ENCODE peak calls at places on chromosomes 11 and 22, in eight cellular contexts. One of them, this sample, is unnamed.

GRCh38 chr11:13963169-13963948 is 836 bp downstream of the SPON1 start:
- DNase-seq in coronary artery: no peak
- DNase-seq in kidney epithelial cell: no peak
- DNase-seq in lower leg skin: no peak
- DNase-seq in psoas muscle: peak
- DNase-seq in IMR-90: peak
- DNase-seq in fibroblast of mammary gland: no peak
- DNase-seq in pancreas: peak
- DNase-seq in this sample: no peak

GRCh38 chr11:64053699-64054098 is 18.0 kb downstream of the FLRT1 start:
- DNase-seq in lower leg skin: no peak
- DNase-seq in kidney epithelial cell: no peak
- DNase-seq in coronary artery: no peak
- DNase-seq in psoas muscle: no peak
- DNase-seq in pancreas: peak
- DNase-seq in fibroblast of mammary gland: no peak
- DNase-seq in IMR-90: peak
- DNase-seq in this sample: no peak

GRCh38 chr11:125333354-125334077 is 162.5 kb downstream of the FEZ1 start:
- DNase-seq in pancreas: no peak
- DNase-seq in lower leg skin: no peak
- DNase-seq in coronary artery: no peak
- DNase-seq in kidney epithelial cell: no peak
- DNase-seq in fibroblast of mammary gland: no peak
- DNase-seq in psoas muscle: no peak
- DNase-seq in IMR-90: no peak
- DNase-seq in this sample: no peak

GRCh38 chr22:16932577-16932976 is 75.4 kb downstream of the GAB4 start:
- DNase-seq in coronary artery: no peak
- DNase-seq in fibroblast of mammary gland: no peak
- DNase-seq in kidney epithelial cell: no peak
- DNase-seq in pancreas: no peak
- DNase-seq in lower leg skin: no peak
- DNase-seq in IMR-90: no peak
- DNase-seq in psoas muscle: no peak
- DNase-seq in this sample: no peak

GRCh38 chr11:9205596-9205995 is 59.6 kb downstream of the DENND5A start:
- DNase-seq in pancreas: no peak
- DNase-seq in lower leg skin: no peak
- DNase-seq in IMR-90: no peak
- DNase-seq in fibroblast of mammary gland: no peak
- DNase-seq in coronary artery: no peak
- DNase-seq in psoas muscle: no peak
- DNase-seq in kidney epithelial cell: no peak
- DNase-seq in this sample: no peak

GRCh38 chr11:119691701-119692546 is 37.1 kb downstream of the NECTIN1 start:
- DNase-seq in IMR-90: no peak
- DNase-seq in fibroblast of mammary gland: no peak
- DNase-seq in coronary artery: no peak
- DNase-seq in lower leg skin: peak
- DNase-seq in psoas muscle: no peak
- DNase-seq in kidney epithelial cell: no peak
- DNase-seq in pancreas: no peak
- DNase-seq in this sample: no peak

GRCh38 chr11:9600651-9601040 is 27.2 kb downstream of the WEE1 start:
- DNase-seq in psoas muscle: no peak
- DNase-seq in kidney epithelial cell: no peak
- DNase-seq in coronary artery: no peak
- DNase-seq in fibroblast of mammary gland: no peak
- DNase-seq in lower leg skin: no peak
- DNase-seq in pancreas: no peak
- DNase-seq in IMR-90: peak
- DNase-seq in this sample: no peak

GRCh38 chr11:76724162-76724768 is 53.7 kb upstream of the LRRC32 start:
- DNase-seq in kidney epithelial cell: no peak
- DNase-seq in pancreas: no peak
- DNase-seq in IMR-90: no peak
- DNase-seq in lower leg skin: no peak
- DNase-seq in fibroblast of mammary gland: no peak
- DNase-seq in psoas muscle: no peak
- DNase-seq in coronary artery: no peak
- DNase-seq in this sample: no peak

GRCh38 chr11:123135863-123136446 is 59.1 kb downstream of the CLMP start:
- DNase-seq in kidney epithelial cell: no peak
- DNase-seq in psoas muscle: no peak
- DNase-seq in lower leg skin: no peak
- DNase-seq in coronary artery: no peak
- DNase-seq in fibroblast of mammary gland: peak
- DNase-seq in pancreas: no peak
- DNase-seq in IMR-90: no peak
- DNase-seq in this sample: no peak

GRCh38 chr11:66020618-66021357 is 5.5 kb downstream of the CATSPER1 start:
- DNase-seq in IMR-90: peak
- DNase-seq in lower leg skin: no peak
- DNase-seq in fibroblast of mammary gland: peak
- DNase-seq in psoas muscle: peak
- DNase-seq in kidney epithelial cell: peak
- DNase-seq in pancreas: no peak
- DNase-seq in coronary artery: no peak
- DNase-seq in this sample: peak

GRCh38 chr11:128182844-128183243 is 404.5 kb downstream of the ETS1 start:
- DNase-seq in coronary artery: no peak
- DNase-seq in pancreas: no peak
- DNase-seq in kidney epithelial cell: no peak
- DNase-seq in fibroblast of mammary gland: no peak
- DNase-seq in psoas muscle: no peak
- DNase-seq in lower leg skin: no peak
- DNase-seq in IMR-90: no peak
- DNase-seq in this sample: no peak

GRCh38 chr11:22703040-22703439 is 36.6 kb downstream of the GAS2 start:
- DNase-seq in IMR-90: peak
- DNase-seq in lower leg skin: no peak
- DNase-seq in coronary artery: no peak
- DNase-seq in kidney epithelial cell: peak
- DNase-seq in pancreas: no peak
- DNase-seq in fibroblast of mammary gland: peak
- DNase-seq in psoas muscle: no peak
- DNase-seq in this sample: peak

GRCh38 chr22:45476814-45477213 is 25.9 kb upstream of the FBLN1 start:
- DNase-seq in lower leg skin: no peak
- DNase-seq in pancreas: no peak
- DNase-seq in kidney epithelial cell: no peak
- DNase-seq in IMR-90: no peak
- DNase-seq in coronary artery: no peak
- DNase-seq in psoas muscle: no peak
- DNase-seq in fibroblast of mammary gland: peak
- DNase-seq in this sample: no peak

GRCh38 chr11:108092134-108092533 is 29.2 kb upstream of the ACAT1 start:
- DNase-seq in coronary artery: no peak
- DNase-seq in lower leg skin: no peak
- DNase-seq in pancreas: no peak
- DNase-seq in psoas muscle: no peak
- DNase-seq in IMR-90: no peak
- DNase-seq in fibroblast of mammary gland: no peak
- DNase-seq in kidney epithelial cell: no peak
- DNase-seq in this sample: no peak

GRCh38 chr11:10666976-10667892 is 26.3 kb downstream of the IRAG1 start:
- DNase-seq in kidney epithelial cell: no peak
- DNase-seq in lower leg skin: no peak
- DNase-seq in fibroblast of mammary gland: no peak
- DNase-seq in psoas muscle: no peak
- DNase-seq in coronary artery: no peak
- DNase-seq in pancreas: no peak
- DNase-seq in IMR-90: peak
- DNase-seq in this sample: peak

GRCh38 chr11:59614277-59615131 is 1.1 kb downstream of the OSBP start:
- DNase-seq in IMR-90: no peak
- DNase-seq in coronary artery: no peak
- DNase-seq in pancreas: no peak
- DNase-seq in lower leg skin: no peak
- DNase-seq in kidney epithelial cell: no peak
- DNase-seq in psoas muscle: no peak
- DNase-seq in fibroblast of mammary gland: peak
- DNase-seq in this sample: no peak

GRCh38 chr22:37154925-37155712 is 5.4 kb upstream of the IL2RB start:
- DNase-seq in pancreas: peak
- DNase-seq in IMR-90: no peak
- DNase-seq in coronary artery: no peak
- DNase-seq in fibroblast of mammary gland: peak
- DNase-seq in psoas muscle: no peak
- DNase-seq in kidney epithelial cell: no peak
- DNase-seq in lower leg skin: no peak
- DNase-seq in this sample: no peak

GRCh38 chr11:117887431-117888139 is 11.1 kb upstream of the FXYD6 start:
- DNase-seq in coronary artery: peak
- DNase-seq in pancreas: no peak
- DNase-seq in psoas muscle: no peak
- DNase-seq in kidney epithelial cell: no peak
- DNase-seq in fibroblast of mammary gland: no peak
- DNase-seq in lower leg skin: peak
- DNase-seq in IMR-90: no peak
- DNase-seq in this sample: no peak

GRCh38 chr11:117888140-117888561 is 11.7 kb upstream of the FXYD6 start:
- DNase-seq in pancreas: no peak
- DNase-seq in IMR-90: no peak
- DNase-seq in coronary artery: peak
- DNase-seq in psoas muscle: no peak
- DNase-seq in fibroblast of mammary gland: no peak
- DNase-seq in lower leg skin: peak
- DNase-seq in kidney epithelial cell: no peak
- DNase-seq in this sample: no peak

GRCh38 chr11:117884994-117885393 is 8.5 kb upstream of the FXYD6 start:
- DNase-seq in fibroblast of mammary gland: peak
- DNase-seq in coronary artery: peak
- DNase-seq in pancreas: no peak
- DNase-seq in IMR-90: peak
- DNase-seq in kidney epithelial cell: peak
- DNase-seq in lower leg skin: no peak
- DNase-seq in psoas muscle: no peak
- DNase-seq in this sample: peak

GRCh38 chr11:117883063-117883462 is 6.6 kb upstream of the FXYD6 start:
- DNase-seq in coronary artery: peak
- DNase-seq in fibroblast of mammary gland: no peak
- DNase-seq in kidney epithelial cell: no peak
- DNase-seq in lower leg skin: peak
- DNase-seq in psoas muscle: no peak
- DNase-seq in pancreas: no peak
- DNase-seq in IMR-90: no peak
- DNase-seq in this sample: no peak

DNA sequence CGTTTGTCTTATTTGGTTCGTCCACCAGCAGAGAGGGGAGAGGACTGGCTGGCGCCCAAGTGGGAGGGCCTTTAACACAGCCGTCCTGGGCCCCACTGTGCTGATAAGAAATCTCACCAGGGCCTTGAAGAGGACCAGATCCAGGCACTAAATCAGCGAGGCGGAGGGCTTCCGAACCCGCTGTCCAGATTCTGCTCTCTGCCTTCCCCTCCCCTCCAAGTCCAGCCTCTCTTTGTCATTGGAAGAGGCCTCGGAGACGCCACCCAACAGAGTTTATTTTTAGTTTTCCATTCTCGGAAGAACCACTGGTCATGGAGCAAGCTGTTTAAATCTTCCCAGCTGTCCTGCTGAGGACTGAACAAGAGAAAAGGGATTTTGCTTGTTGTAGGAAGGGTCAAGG is 9.3 kb upstream of the FXYD6 start:
- DNase-seq in kidney epithelial cell: no peak
- DNase-seq in IMR-90: no peak
- DNase-seq in fibroblast of mammary gland: peak
- DNase-seq in coronary artery: peak
- DNase-seq in lower leg skin: peak
- DNase-seq in psoas muscle: peak
- DNase-seq in pancreas: no peak
- DNase-seq in this sample: no peak
- H3K4me3 ChIP-seq in kidney epithelial cell: no peak
- H3K4me3 ChIP-seq in IMR-90: no peak
- H3K4me3 ChIP-seq in fibroblast of mammary gland: no peak
- H3K4me3 ChIP-seq in coronary artery: peak
- H3K4me3 ChIP-seq in lower leg skin: no peak
- H3K4me3 ChIP-seq in psoas muscle: peak
- H3K4me3 ChIP-seq in pancreas: no peak
- H3K4me3 ChIP-seq in this sample: no peak

GRCh38 chr22:47515384-47516125 is 753.1 kb downstream of the TBC1D22A start:
- DNase-seq in pancreas: no peak
- DNase-seq in IMR-90: no peak
- DNase-seq in psoas muscle: no peak
- DNase-seq in kidney epithelial cell: no peak
- DNase-seq in lower leg skin: no peak
- DNase-seq in coronary artery: no peak
- DNase-seq in fibroblast of mammary gland: no peak
- DNase-seq in this sample: no peak
- TF ChIP-seq CTCF in pancreas: no peak
- TF ChIP-seq CTCF in IMR-90: no peak
- TF ChIP-seq CTCF in psoas muscle: no peak
- TF ChIP-seq CTCF in kidney epithelial cell: no peak
- TF ChIP-seq CTCF in lower leg skin: no peak
- TF ChIP-seq CTCF in coronary artery: no peak
- TF ChIP-seq CTCF in fibroblast of mammary gland: no peak
- TF ChIP-seq CTCF in this sample: no peak

GRCh38 chr22:39529487-39529851 is 3.1 kb downstream of the RPS19BP1 start:
- DNase-seq in psoas muscle: no peak
- DNase-seq in coronary artery: no peak
- DNase-seq in pancreas: no peak
- DNase-seq in kidney epithelial cell: no peak
- DNase-seq in lower leg skin: no peak
- DNase-seq in IMR-90: no peak
- DNase-seq in fibroblast of mammary gland: no peak
- DNase-seq in this sample: no peak
- H3K4me3 ChIP-seq in psoas muscle: peak
- H3K4me3 ChIP-seq in coronary artery: peak
- H3K4me3 ChIP-seq in pancreas: no peak
- H3K4me3 ChIP-seq in kidney epithelial cell: no peak
- H3K4me3 ChIP-seq in lower leg skin: no peak
- H3K4me3 ChIP-seq in IMR-90: no peak
- H3K4me3 ChIP-seq in fibroblast of mammary gland: no peak
- H3K4me3 ChIP-seq in this sample: no peak

DNA sequence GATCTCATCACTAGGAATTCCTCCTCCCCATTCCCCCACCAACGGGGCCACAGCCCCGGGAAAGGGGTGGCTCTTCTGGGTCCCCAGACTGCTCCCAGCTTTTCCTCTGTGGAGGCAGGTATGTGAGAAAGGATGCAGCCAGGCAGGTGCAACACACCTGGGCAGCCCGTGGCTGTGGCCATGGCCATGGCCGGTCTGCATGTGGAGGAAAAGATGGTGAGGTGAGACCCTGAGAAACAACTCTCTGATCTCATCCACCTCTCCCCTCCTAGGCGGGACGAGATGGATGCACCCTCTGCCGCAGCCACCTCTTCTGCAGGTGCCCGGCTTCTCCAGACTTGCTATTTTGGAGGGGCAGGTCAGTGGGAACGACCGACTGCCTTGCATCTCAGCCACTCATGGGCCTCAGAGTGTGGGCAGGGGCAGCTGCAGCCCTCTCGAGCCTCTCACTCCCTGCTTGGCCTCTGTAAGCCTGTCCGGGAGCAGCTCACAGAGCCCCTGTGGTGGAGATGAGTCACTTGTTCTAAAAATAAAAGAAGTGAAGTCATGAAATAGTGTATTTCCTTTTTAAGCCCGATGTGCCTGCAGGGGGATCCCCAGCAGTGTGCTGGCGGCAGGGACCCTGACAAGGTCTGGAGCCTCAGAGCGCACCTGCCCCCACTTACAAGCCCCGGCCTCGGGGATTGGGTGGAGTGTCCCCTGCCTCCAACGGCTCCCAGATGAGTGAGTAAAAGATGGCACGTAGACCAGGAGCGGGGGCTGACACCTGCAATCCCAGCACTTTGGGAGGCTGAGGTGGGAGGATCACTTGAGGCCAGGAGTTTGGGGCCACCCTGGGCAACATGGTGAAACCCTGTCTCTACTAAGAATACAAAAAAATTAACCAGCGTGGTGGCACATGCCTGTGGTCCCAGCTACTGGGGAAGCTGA is 10.7 kb downstream of the SMIM38 start:
- DNase-seq in lower leg skin: no peak
- DNase-seq in fibroblast of mammary gland: peak
- DNase-seq in pancreas: no peak
- DNase-seq in coronary artery: no peak
- DNase-seq in psoas muscle: no peak
- DNase-seq in IMR-90: peak
- DNase-seq in kidney epithelial cell: peak
- DNase-seq in this sample: peak
- TF ChIP-seq CTCF in lower leg skin: no peak
- TF ChIP-seq CTCF in fibroblast of mammary gland: peak
- TF ChIP-seq CTCF in pancreas: no peak
- TF ChIP-seq CTCF in coronary artery: peak
- TF ChIP-seq CTCF in psoas muscle: peak
- TF ChIP-seq CTCF in IMR-90: peak
- TF ChIP-seq CTCF in kidney epithelial cell: peak
- TF ChIP-seq CTCF in this sample: peak